ENCODE peak calls at places on chromosome 17, in five cellular contexts. F is AG08396, J is stomach, G is substantia nigra, T is OCI-M1. V is an unnamed sample.

GRCh38 chr17:78176548-78177025 is 8.2 kb downstream of the SYNGR2 start:
- DNase-seq in F (peak; percentile 59), J (peak; percentile 84), G (peak; percentile 30), T (peak; percentile 79), V (no peak)

GRCh38 chr17:2123467-2124251 is 68.8 kb downstream of the HIC1 start:
- DNase-seq in F (peak; percentile 26), J (no peak), G (no peak), T (peak; percentile 40), V (no peak)

GRCh38 chr17:79686476-79686875 is 44.3 kb upstream of the ENPP7 start:
- DNase-seq in F (no peak), J (no peak), G (no peak), T (no peak), V (no peak)

GRCh38 chr17:19346351-19347255 is 15.9 kb downstream of the B9D1 start:
- DNase-seq in F (peak; percentile 67), J (peak; percentile 61), G (no peak), T (peak; percentile 14), V (no peak)

GRCh38 chr17:75493476-75494129 is 21.7 kb downstream of the CASKIN2 start:
- DNase-seq in F (no peak), J (no peak), G (no peak), T (no peak), V (no peak)

GRCh38 chr17:55161935-55162555 is 102.7 kb upstream of the HLF start:
- DNase-seq in F (peak; percentile 65), J (no peak), G (no peak), T (no peak), V (no peak)

GRCh38 chr17:36195474-36196098 is 972 bp downstream of the CCL3L1 start:
- DNase-seq in F (no peak), J (no peak), G (no peak), T (no peak), V (no peak)

GRCh38 chr17:50316016-50316587 is 29.8 kb upstream of the XYLT2 start:
- DNase-seq in F (no peak), J (no peak), G (no peak), T (no peak), V (no peak)